ENCODE peak calls at places on chromosomes 1 and 21, in seven cellular contexts. E is breast epithelium, T is epithelial cell of proximal tubule, Z is uterus, P is A549, L is spleen, C is upper lobe of right lung. K is an unnamed sample.

GRCh38 chr1:147105909-147106308 is 66.4 kb downstream of the PRKAB2 start:
- DNase-seq in E (no peak), T (no peak), Z (no peak), P (no peak), L (no peak), C (no peak), K (no peak)

GRCh38 chr1:201827321-201828281 is 1.4 kb upstream of the IPO9 start:
- DNase-seq in E (no peak), T (no peak), Z (no peak), P (no peak), L (no peak), C (no peak), K (no peak)

GRCh38 chr1:96374076-96374762 is 347.4 kb upstream of the PTBP2 start:
- DNase-seq in E (no peak), T (no peak), Z (no peak), P (no peak), L (no peak), C (no peak), K (no peak)

GRCh38 chr21:34545079-34545884 is 33.3 kb upstream of the KCNE1 start:
- DNase-seq in E (no peak), T (peak), Z (no peak), P (peak), L (no peak), C (peak), K (no peak)

GRCh38 chr21:35048183-35048601 is 910 bp downstream of the RUNX1 start:
- DNase-seq in E (no peak), T (no peak), Z (no peak), P (no peak), L (peak), C (peak), K (no peak)

GRCh38 chr1:156706647-156707008 is 1.2 kb upstream of the CRABP2 start:
- DNase-seq in E (peak), T (no peak), Z (peak), P (no peak), L (peak), C (no peak), K (no peak)

GRCh38 chr1:228849011-228849541 is 113.8 kb downstream of the RHOU start:
- DNase-seq in E (peak), T (no peak), Z (no peak), P (no peak), L (no peak), C (no peak), K (no peak)

GRCh38 chr1:177209357-177209756 is 38.6 kb downstream of the BRINP2 start:
- DNase-seq in E (peak), T (peak), Z (peak), P (peak), L (peak), C (peak), K (peak)

GRCh38 chr1:239979469-239979868 is 112.2 kb upstream of the FMN2 start:
- DNase-seq in E (no peak), T (no peak), Z (no peak), P (no peak), L (no peak), C (no peak), K (no peak)

GRCh38 chr1:240823357-240823756 is 211.4 kb upstream of the GREM2 start:
- DNase-seq in E (no peak), T (no peak), Z (no peak), P (no peak), L (no peak), C (no peak), K (no peak)

GRCh38 chr1:173479649-173480048 is 2.5 kb downstream of the PRDX6 start:
- DNase-seq in E (no peak), T (no peak), Z (no peak), P (no peak), L (no peak), C (no peak), K (no peak)

GRCh38 chr1:241356187-241356518 is 852 bp downstream of the RGS7 start:
- DNase-seq in E (no peak), T (no peak), Z (no peak), P (no peak), L (peak), C (no peak), K (no peak)

GRCh38 chr1:94539496-94539895 is 2.1 kb downstream of the F3 start:
- DNase-seq in E (no peak), T (no peak), Z (no peak), P (no peak), L (no peak), C (no peak), K (no peak)

GRCh38 chr1:153353226-153353947 is 4.3 kb upstream of the S100A9 start:
- DNase-seq in E (no peak), T (no peak), Z (no peak), P (peak), L (peak), C (no peak), K (no peak)

GRCh38 chr1:173002891-173003582 is 47.7 kb downstream of the TNFSF18 start:
- DNase-seq in E (no peak), T (peak), Z (no peak), P (no peak), L (no peak), C (no peak), K (no peak)

GRCh38 chr1:173429517-173430477 is 47.3 kb upstream of the PRDX6 start:
- DNase-seq in E (peak), T (no peak), Z (peak), P (peak), L (peak), C (peak), K (no peak)

GRCh38 chr1:1892079-1892762 is 1.3 kb upstream of the GNB1 start:
- DNase-seq in E (no peak), T (no peak), Z (no peak), P (no peak), L (peak), C (no peak), K (peak)

GRCh38 chr1:54651608-54652007 is 10.0 kb downstream of the MROH7 start:
- DNase-seq in E (no peak), T (no peak), Z (no peak), P (no peak), L (no peak), C (no peak), K (no peak)

GRCh38 chr1:99801584-99801983 is 35.1 kb upstream of the FRRS1 start:
- DNase-seq in E (no peak), T (no peak), Z (no peak), P (no peak), L (no peak), C (no peak), K (no peak)

GRCh38 chr1:37323486-37324377 is 150.6 kb upstream of the ZC3H12A start:
- DNase-seq in E (no peak), T (no peak), Z (no peak), P (peak), L (peak), C (no peak), K (no peak)
- TF ChIP-seq CTCF in E (no peak), T (peak), Z (no peak), P (peak), L (peak), C (peak), K (peak)

GRCh38 chr1:21435646-21436487 is 4.1 kb upstream of the NBPF3 start:
- DNase-seq in E (no peak), T (no peak), Z (no peak), P (no peak), L (no peak), C (no peak), K (no peak)

GRCh38 chr1:21439345-21439720 is 604 bp upstream of the NBPF3 start:
- DNase-seq in E (no peak), T (no peak), Z (no peak), P (no peak), L (no peak), C (no peak), K (no peak)

GRCh38 chr1:21436488-21437340 is 3.2 kb upstream of the NBPF3 start:
- DNase-seq in E (no peak), T (no peak), Z (no peak), P (no peak), L (no peak), C (no peak), K (no peak)

GRCh38 chr1:21439721-21440629 is at the start of gene NBPF3:
- DNase-seq in E (peak), T (no peak), Z (peak), P (peak), L (peak), C (peak), K (peak)

GRCh38 chr1:21437341-21437640 is 2.6 kb upstream of the NBPF3 start:
- DNase-seq in E (no peak), T (no peak), Z (no peak), P (no peak), L (no peak), C (no peak), K (no peak)
- H3K4me3 ChIP-seq in E (peak), T (peak), Z (no peak), P (no peak), L (no peak), C (no peak), K (no peak)

GRCh38 chr21:31110430-31110829 is 72.2 kb upstream of the KRTAP19-8 start:
- DNase-seq in E (no peak), T (no peak), Z (no peak), P (no peak), L (no peak), C (no peak), K (no peak)

GRCh38 chr21:31107871-31108270 is 69.6 kb upstream of the KRTAP19-8 start:
- DNase-seq in E (no peak), T (no peak), Z (no peak), P (no peak), L (no peak), C (no peak), K (no peak)

GRCh38 chr21:31111093-31111492 is 72.8 kb upstream of the KRTAP19-8 start:
- DNase-seq in E (no peak), T (no peak), Z (no peak), P (no peak), L (no peak), C (no peak), K (no peak)

GRCh38 chr21:31107151-31107785 is 69.0 kb upstream of the KRTAP19-8 start:
- DNase-seq in E (no peak), T (no peak), Z (no peak), P (no peak), L (no peak), C (no peak), K (no peak)

DNA sequence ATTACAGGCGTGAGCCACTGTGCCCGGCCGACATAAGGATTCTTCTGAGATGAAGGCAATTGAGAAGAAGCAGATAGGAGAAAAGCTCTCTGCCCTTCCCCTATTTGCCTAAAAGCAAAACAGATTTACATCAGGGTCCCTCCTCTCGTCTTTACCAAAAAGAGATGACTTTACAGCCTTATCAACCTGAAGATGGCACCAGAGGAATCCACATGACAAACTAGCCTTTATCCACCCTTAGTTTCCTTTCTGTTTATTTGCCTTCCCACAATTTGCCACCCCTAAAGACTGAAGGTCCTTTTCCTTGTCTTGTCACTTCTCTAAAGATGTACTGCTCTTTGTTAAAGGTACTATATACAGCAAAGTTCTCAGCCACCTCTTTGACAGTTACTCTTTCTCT is 70.7 kb upstream of the KRTAP19-8 start:
- DNase-seq in E (no peak), T (no peak), Z (no peak), P (no peak), L (no peak), C (no peak), K (no peak)
- TF ChIP-seq CTCF in E (no peak), T (peak), Z (peak), P (no peak), L (no peak), C (no peak), K (peak)

DNA sequence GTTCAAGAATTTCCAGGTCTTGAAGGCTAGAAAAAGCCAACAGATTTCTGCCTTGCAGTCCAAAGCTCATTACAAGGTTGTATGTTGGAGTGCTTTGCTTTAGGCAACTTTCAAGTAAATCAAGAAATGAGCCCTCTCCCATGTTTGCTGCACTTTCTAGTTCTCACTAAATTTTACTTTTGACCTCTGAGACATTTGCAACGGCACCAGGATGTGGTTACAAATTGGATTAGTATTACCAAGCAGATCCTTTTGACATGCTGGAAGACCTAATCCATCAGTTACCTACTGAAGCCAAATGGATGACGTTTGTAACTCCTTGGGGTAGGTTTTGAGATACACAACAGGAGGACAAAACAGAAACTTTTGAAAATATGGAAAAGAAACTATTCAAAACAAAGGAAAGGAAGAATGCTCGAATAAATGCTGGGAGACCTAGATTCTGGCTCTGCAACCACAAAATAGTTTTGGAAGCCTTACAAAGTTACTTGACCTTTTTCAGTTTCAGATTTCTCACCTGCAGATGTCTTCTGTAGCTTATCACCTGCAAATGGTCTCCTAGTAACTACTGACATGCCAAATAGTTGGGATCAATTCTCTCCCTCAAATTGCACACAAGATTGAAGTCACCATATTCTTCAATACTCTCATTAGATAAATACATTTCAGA is 251.7 kb upstream of the ADGRL2 start:
- DNase-seq in E (no peak), T (no peak), Z (no peak), P (no peak), L (no peak), C (no peak), K (no peak)
- H3K4me3 ChIP-seq in E (no peak), T (no peak), Z (no peak), P (no peak), L (no peak), C (no peak), K (no peak)

DNA sequence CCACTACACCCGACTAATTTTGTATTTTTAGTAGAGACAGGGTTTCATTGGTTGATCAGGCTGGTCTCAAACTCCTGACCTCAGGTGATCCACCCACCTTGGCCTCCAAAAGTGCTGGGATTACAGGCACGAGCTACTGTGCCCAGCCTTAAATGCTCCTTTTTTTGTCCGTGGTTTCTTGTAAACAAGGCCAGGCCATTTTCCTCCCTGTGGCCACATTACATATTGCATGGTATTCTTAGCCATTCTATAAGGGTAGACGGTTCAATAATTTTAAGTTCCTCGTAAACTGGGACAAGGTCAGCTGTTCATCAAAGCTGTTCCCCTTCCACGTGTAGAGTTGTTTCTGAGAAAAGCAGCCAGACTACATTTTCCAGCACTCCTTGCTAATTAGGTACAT is 10.3 kb upstream of the LUZP1 start:
- DNase-seq in E (no peak), T (no peak), Z (no peak), P (no peak), L (no peak), C (no peak), K (no peak)
- TF ChIP-seq CTCF in E (peak), T (peak), Z (no peak), P (no peak), L (no peak), C (peak), K (no peak)